ENCODE peak calls at places on chromosomes 11 and 22, in seven cellular contexts. L is HFFc6; C is AG09319; Q is ascending aorta; N is AG04450; K is CD4-positive, alpha-beta T cell; U is bronchial epithelial cell. X is an unnamed sample.

GRCh38 chr11:129949976-129950318 is 52.7 kb downstream of the PRDM10 start:
- DNase-seq in L (no peak), C (no peak), Q (no peak), N (no peak), K (no peak), U (no peak), X (no peak)

GRCh38 chr11:74278721-74279148 is 32.7 kb downstream of the P4HA3 start:
- DNase-seq in L (peak; percentile 90), C (peak; percentile 80), Q (no peak), N (peak; percentile 98), K (no peak), U (peak; percentile 78), X (no peak)

GRCh38 chr11:36129955-36130354 is 159.3 kb downstream of the COMMD9 start:
- DNase-seq in L (no peak), C (no peak), Q (no peak), N (no peak), K (no peak), U (no peak), X (no peak)

GRCh38 chr11:77127969-77128691 is at the start of gene MYO7A:
- DNase-seq in L (peak; percentile 19), C (no peak), Q (no peak), N (no peak), K (no peak), U (no peak), X (no peak)

GRCh38 chr22:41952713-41953112 is 763 bp downstream of the SMIM45 start:
- DNase-seq in L (no peak), C (no peak), Q (no peak), N (no peak), K (no peak), U (no peak), X (no peak)

GRCh38 chr11:116357769-116358544 is 414.8 kb downstream of the BUD13 start:
- DNase-seq in L (no peak), C (no peak), Q (no peak), N (no peak), K (no peak), U (peak; percentile 4), X (no peak)

GRCh38 chr11:100777118-100777517 is 90.0 kb downstream of the ARHGAP42 start:
- DNase-seq in L (no peak), C (no peak), Q (no peak), N (no peak), K (no peak), U (peak; percentile 94), X (no peak)

GRCh38 chr11:123304828-123305530 is 109.9 kb upstream of the CLMP start:
- DNase-seq in L (no peak), C (no peak), Q (no peak), N (no peak), K (no peak), U (no peak), X (no peak)

GRCh38 chr11:10617551-10617950 is 49.1 kb upstream of the LYVE1 start:
- DNase-seq in L (no peak), C (no peak), Q (no peak), N (no peak), K (no peak), U (peak; percentile 59), X (no peak)

GRCh38 chr11:130798801-130799200 is 117.5 kb downstream of the SNX19 start:
- DNase-seq in L (peak; percentile 22), C (no peak), Q (no peak), N (no peak), K (no peak), U (no peak), X (peak; percentile 34)

GRCh38 chr11:20070459-20070858 is 89.8 kb downstream of the DBX1 start:
- DNase-seq in L (no peak), C (no peak), Q (no peak), N (no peak), K (no peak), U (no peak), X (no peak)

GRCh38 chr22:23128269-23129108 is 13.3 kb downstream of the RSPH14 start:
- DNase-seq in L (peak; percentile 71), C (peak; percentile 40), Q (no peak), N (peak; percentile 66), K (peak; percentile 69), U (peak; percentile 49), X (peak; percentile 91)

GRCh38 chr22:19064354-19065054 is 57.7 kb downstream of the DGCR2 start:
- DNase-seq in L (no peak), C (no peak), Q (no peak), N (no peak), K (no peak), U (no peak), X (no peak)

GRCh38 chr22:17951315-17951714 is 73.0 kb downstream of the MICAL3 start:
- DNase-seq in L (no peak), C (no peak), Q (no peak), N (no peak), K (no peak), U (no peak), X (no peak)

GRCh38 chr22:24068717-24069116 is 57.6 kb downstream of the CABIN1 start:
- DNase-seq in L (no peak), C (no peak), Q (no peak), N (no peak), K (no peak), U (no peak), X (no peak)

GRCh38 chr11:20099527-20099926 is 60.7 kb downstream of the DBX1 start:
- DNase-seq in L (no peak), C (no peak), Q (no peak), N (no peak), K (no peak), U (no peak), X (no peak)

GRCh38 chr11:19237813-19238212 is 2.9 kb downstream of the E2F8 start:
- DNase-seq in L (no peak), C (no peak), Q (no peak), N (no peak), K (no peak), U (no peak), X (no peak)

GRCh38 chr11:8317164-8317563 is 53.5 kb upstream of the LMO1 start:
- DNase-seq in L (no peak), C (no peak), Q (no peak), N (no peak), K (no peak), U (no peak), X (no peak)

DNA sequence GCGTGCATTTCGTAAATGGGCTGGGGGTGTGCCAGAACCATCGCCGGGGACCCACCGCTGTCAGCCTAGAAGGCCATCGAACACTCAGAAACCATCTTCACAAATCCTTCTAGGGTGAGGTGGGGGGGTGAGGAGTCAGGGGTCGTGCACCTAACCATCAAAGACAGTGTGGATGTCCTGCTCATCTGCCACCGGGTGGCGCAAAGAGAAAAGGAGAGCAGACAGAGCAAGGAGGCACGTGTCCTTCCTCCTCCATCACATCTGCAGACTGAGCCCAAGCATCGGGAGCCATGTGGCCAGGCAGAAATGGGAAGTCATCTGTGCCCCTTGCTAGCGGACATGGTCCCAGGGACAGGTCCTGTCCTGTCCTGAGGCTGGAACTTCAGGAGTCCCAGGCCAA is 61.9 kb upstream of the NUP50 start:
- DNase-seq in L (peak; percentile 64), C (peak; percentile 59), Q (no peak), N (no peak), K (peak; percentile 1), U (peak; percentile 51), X (no peak)
- TF ChIP-seq CTCF in L (peak; percentile 78), C (peak; percentile 76), Q (no peak), N (peak; percentile 78), K (no peak), U (peak; percentile 75), X (peak; percentile 50)

DNA sequence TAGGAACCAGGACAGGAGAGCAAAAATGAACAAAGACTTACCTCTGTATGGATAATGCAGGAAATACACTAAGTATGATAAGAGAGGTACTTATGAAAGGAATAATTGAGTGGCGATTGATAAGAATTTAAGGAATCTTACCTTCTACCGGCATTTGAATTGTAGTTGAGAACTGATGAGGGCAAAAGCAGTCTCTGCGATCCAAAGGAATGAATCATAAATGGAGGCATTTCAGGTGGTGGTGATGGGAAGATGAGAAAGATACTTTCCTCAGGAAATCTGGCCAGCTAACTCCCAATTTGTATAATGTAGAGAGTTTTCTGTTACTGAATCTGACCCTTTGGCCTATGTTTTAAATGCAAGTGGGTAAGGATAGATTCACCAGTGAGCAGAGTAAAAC is 71.9 kb upstream of the C11orf87 start:
- DNase-seq in L (no peak), C (no peak), Q (no peak), N (no peak), K (no peak), U (peak; percentile 35), X (no peak)
- TF ChIP-seq CTCF in L (no peak), C (no peak), Q (no peak), N (no peak), K (no peak), U (no peak), X (no peak)

DNA sequence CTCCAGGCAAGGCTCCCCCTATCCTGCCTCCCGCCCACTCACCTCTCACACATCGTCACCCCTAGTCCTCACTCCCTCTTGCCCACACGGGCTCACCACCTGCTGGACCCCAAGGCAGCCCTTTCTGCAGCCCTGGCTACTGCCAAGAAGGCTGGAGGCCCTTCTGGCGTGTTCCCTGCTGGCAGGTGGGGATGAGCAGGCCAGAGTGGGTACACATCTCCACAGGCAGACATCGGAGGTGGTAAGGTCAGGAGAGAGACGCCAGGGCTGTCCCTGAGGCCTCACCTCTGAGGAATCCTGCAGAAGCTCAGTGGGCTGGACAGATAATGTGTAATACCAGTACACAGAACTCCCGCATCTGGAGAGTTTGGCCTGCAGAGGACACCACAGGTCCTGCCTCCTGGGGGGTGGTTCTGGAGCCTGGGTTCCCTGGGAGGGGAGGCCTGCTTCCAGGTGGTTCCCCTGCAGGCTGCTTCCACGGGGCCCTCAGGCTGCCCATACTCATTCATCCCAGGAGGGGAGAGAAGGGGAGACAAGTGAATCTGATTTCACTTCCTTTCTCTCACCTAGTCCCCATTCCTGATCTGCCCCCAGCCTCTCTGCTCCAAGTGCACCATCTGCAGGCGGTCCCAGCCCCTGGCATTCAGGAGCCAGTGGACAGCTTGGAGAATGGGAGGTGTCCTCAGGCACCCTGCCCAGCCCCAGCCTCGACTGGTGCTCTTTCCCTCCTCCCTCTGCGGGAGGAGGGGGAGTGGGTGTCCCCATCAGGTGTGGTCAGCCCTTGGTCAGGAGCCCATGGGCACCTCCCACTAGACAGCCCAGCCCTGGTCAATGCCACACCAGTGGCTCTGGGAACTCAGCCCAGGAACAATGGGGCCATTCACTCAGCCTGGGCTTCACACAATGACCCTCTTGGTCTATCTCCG is 6.1 kb upstream of the CHST1 start:
- DNase-seq in L (no peak), C (no peak), Q (no peak), N (no peak), K (no peak), U (no peak), X (no peak)
- TF ChIP-seq CTCF in L (no peak), C (no peak), Q (no peak), N (no peak), K (no peak), U (no peak), X (no peak)

GRCh38 chr11:1783725-1784529 is 20.2 kb upstream of the CTSD start:
- DNase-seq in L (no peak), C (no peak), Q (no peak), N (no peak), K (no peak), U (no peak), X (no peak)

GRCh38 chr11:1785749-1786261 is 22.1 kb upstream of the CTSD start:
- DNase-seq in L (peak; percentile 9), C (no peak), Q (no peak), N (no peak), K (no peak), U (no peak), X (no peak)

GRCh38 chr11:1782831-1783724 is 19.4 kb upstream of the CTSD start:
- DNase-seq in L (peak; percentile 39), C (no peak), Q (no peak), N (no peak), K (no peak), U (no peak), X (no peak)

GRCh38 chr11:1784761-1785650 is 21.3 kb upstream of the CTSD start:
- DNase-seq in L (no peak), C (no peak), Q (no peak), N (no peak), K (no peak), U (no peak), X (no peak)

GRCh38 chr11:1786466-1786865 is 22.7 kb upstream of the CTSD start:
- DNase-seq in L (no peak), C (no peak), Q (no peak), N (no peak), K (no peak), U (no peak), X (no peak)
- TF ChIP-seq CTCF in L (no peak), C (no peak), Q (no peak), N (no peak), K (no peak), U (no peak), X (no peak)